ENCODE peak calls at places on chromosomes 13 and 19, in nine cellular contexts. U is aorta, N is gastrocnemius medialis, C is heart right ventricle, V is Panc1, J is upper lobe of right lung, X is PC-3, S is mesenchymal stem cell, K is uterus. W is an unnamed sample. For H3K36me3 and H3K9me3, the result is how much of the 10 kb centered on the place peaks cover.

GRCh38 chr19:44003461-44004134 is 841 bp downstream of the ZNF230 start:
- DNase-seq in U (no peak), N (no peak), C (peak), V (no peak), J (peak), X (no peak), S (peak), K (no peak), W (no peak)

GRCh38 chr19:5951338-5951861 is 26.5 kb downstream of the RANBP3 start:
- DNase-seq in U (no peak), N (no peak), C (no peak), V (no peak), J (peak), X (no peak), S (no peak), K (no peak), W (no peak)

GRCh38 chr13:33730147-33730546 is 87.8 kb upstream of the RFC3 start:
- DNase-seq in U (no peak), N (no peak), C (no peak), V (no peak), J (no peak), X (no peak), S (no peak), K (no peak), W (no peak)

GRCh38 chr19:10155834-10156233 is 36.1 kb upstream of the EIF3G start:
- DNase-seq in U (no peak), N (no peak), C (no peak), V (no peak), J (no peak), X (peak), S (no peak), K (no peak), W (peak)

GRCh38 chr19:15378529-15379082 is 981 bp downstream of the AKAP8 start:
- DNase-seq in U (no peak), N (peak), C (no peak), V (no peak), J (peak), X (peak), S (peak), K (no peak), W (peak)

GRCh38 chr19:46600393-46601317 is 475 bp upstream of the CALM3 start:
- DNase-seq in U (peak), N (peak), C (peak), V (peak), J (peak), X (peak), S (peak), K (peak), W (peak)

GRCh38 chr19:39412867-39413268 is 399 bp downstream of the PLEKHG2 start:
- DNase-seq in U (no peak), N (no peak), C (no peak), V (no peak), J (no peak), X (no peak), S (no peak), K (no peak), W (no peak)

GRCh38 chr13:41054212-41054877 is 7.0 kb upstream of the WBP4 start:
- DNase-seq in U (no peak), N (no peak), C (no peak), V (no peak), J (no peak), X (peak), S (peak), K (no peak), W (no peak)

GRCh38 chr19:1247747-1248453 is 483 bp upstream of the MIDN start:
- DNase-seq in U (peak), N (peak), C (peak), V (no peak), J (peak), X (peak), S (peak), K (no peak), W (peak)

GRCh38 chr19:48914181-48914580 is 14.1 kb downstream of the NUCB1 start:
- DNase-seq in U (no peak), N (no peak), C (no peak), V (no peak), J (no peak), X (no peak), S (no peak), K (no peak), W (no peak)

GRCh38 chr13:33508060-33508459 is 222.5 kb upstream of the STARD13 start:
- DNase-seq in U (no peak), N (no peak), C (no peak), V (no peak), J (no peak), X (no peak), S (no peak), K (no peak), W (no peak)

GRCh38 chr19:36564391-36564790 is 8.7 kb downstream of the ZNF529 start:
- DNase-seq in U (no peak), N (no peak), C (no peak), V (no peak), J (no peak), X (no peak), S (no peak), K (no peak), W (no peak)
- H3K4me3 ChIP-seq in U (no peak), N (no peak), C (no peak), V (no peak), J (no peak), X (no peak), S (no peak), K (no peak), W (no peak)

GRCh38 chr19:41018736-41019290 is 27.7 kb downstream of the CYP2B6 start:
- DNase-seq in U (no peak), N (no peak), C (no peak), V (no peak), J (no peak), X (no peak), S (no peak), K (no peak), W (no peak)
- H3K36me3 ChIP-seq in U (under half), N (under half), C (under half), V (under half), J (under half), X (under half), S (under half), K (under half), W (under half)

GRCh38 chr13:29748097-29748496 is 102.3 kb downstream of the UBL3 start:
- DNase-seq in U (no peak), N (no peak), C (no peak), V (no peak), J (no peak), X (no peak), S (no peak), K (no peak), W (no peak)
- H3K9me3 ChIP-seq in U (under half), N (under half), C (under half), V (under half), J (under half), X (under half), S (under half), K (under half), W (under half)

GRCh38 chr13:53782400-53783030 is 753.9 kb downstream of the OLFM4 start:
- DNase-seq in U (no peak), N (no peak), C (peak), V (peak), J (no peak), X (peak), S (peak), K (no peak), W (peak)
- H3K4me3 ChIP-seq in U (no peak), N (no peak), C (peak), V (no peak), J (no peak), X (peak), S (no peak), K (no peak), W (no peak)

GRCh38 chr13:110154370-110155031 is 152.5 kb downstream of the COL4A1 start:
- DNase-seq in U (no peak), N (no peak), C (no peak), V (no peak), J (no peak), X (no peak), S (no peak), K (no peak), W (no peak)

GRCh38 chr13:110150384-110151091 is 156.4 kb downstream of the COL4A1 start:
- DNase-seq in U (no peak), N (no peak), C (no peak), V (no peak), J (no peak), X (peak), S (no peak), K (no peak), W (no peak)

GRCh38 chr13:110152351-110152750 is 154.6 kb downstream of the COL4A1 start:
- DNase-seq in U (no peak), N (no peak), C (no peak), V (no peak), J (no peak), X (no peak), S (no peak), K (no peak), W (peak)

GRCh38 chr13:110149036-110149435 is 157.9 kb downstream of the COL4A1 start:
- DNase-seq in U (no peak), N (no peak), C (no peak), V (no peak), J (no peak), X (no peak), S (no peak), K (no peak), W (no peak)
- H3K36me3 ChIP-seq in U (under half), N (under half), C (half or more), V (under half), J (half or more), X (under half), S (half or more), K (under half), W (under half)

DNA sequence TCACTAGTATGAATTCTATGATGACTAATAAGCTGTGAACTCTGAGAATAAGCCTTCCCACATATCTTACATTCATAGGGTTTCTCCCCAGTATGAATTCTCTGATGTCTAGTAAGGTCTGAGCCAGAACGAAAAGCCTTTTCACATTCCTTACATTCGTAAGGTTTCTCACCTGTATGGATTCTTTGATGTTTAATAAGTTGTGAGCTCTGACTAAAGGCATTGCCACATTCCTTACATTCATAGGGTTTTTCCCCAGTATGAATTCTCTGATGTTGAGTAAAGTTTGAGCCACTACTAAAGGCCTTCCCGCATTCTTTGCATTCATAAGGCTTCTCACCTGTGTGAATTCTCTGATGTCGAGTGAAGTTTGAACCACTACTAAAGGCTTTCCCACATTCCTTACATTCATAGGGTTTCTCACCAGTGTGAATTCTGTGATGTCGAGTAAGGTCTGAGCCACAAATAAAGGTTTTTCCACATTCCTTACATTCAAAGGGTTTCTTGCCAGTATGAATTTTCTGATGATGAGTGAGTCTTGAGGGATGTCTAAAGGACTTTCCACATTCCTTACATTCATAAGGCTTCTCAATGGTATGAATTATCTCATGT is 30.7 kb upstream of the ZFP82 start:
- DNase-seq in U (no peak), N (no peak), C (no peak), V (no peak), J (no peak), X (no peak), S (peak), K (no peak), W (no peak)
- H3K9me3 ChIP-seq in U (under half), N (under half), C (half or more), V (under half), J (half or more), X (under half), S (half or more), K (under half), W (under half)

GRCh38 chr13:44396963-44397580 is 23.4 kb downstream of the SERP2 start:
- DNase-seq in U (peak), N (no peak), C (peak), V (no peak), J (no peak), X (no peak), S (peak), K (peak), W (no peak)
- H3K4me3 ChIP-seq in U (no peak), N (peak), C (peak), V (no peak), J (no peak), X (no peak), S (no peak), K (no peak), W (no peak)

DNA sequence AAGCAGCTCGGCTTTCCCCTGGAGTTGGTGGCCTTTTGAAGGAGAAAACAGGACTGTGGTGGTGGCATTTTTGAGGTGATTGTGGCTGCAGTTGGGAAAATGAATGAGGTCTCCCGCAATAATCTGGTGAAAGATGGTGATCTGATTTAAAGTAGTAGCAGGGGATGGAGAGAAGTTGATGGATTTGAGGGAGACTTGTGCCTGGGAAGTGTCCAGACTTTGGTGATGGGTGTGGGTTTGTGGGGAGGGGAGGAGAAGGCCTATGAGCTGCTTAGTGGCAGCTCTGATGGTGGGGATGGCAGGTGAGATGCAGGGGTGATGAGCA is 4.0 kb upstream of the EPN1 start:
- DNase-seq in U (no peak), N (no peak), C (no peak), V (no peak), J (no peak), X (no peak), S (no peak), K (no peak), W (no peak)
- H3K36me3 ChIP-seq in U (under half), N (under half), C (half or more), V (under half), J (half or more), X (half or more), S (half or more), K (under half), W (half or more)